ENCODE peak calls at places on chromosome 18, in seven cellular contexts. P, I, C, F, N, H and M are unnamed samples.
A peak's percentile ranks its signal among the peaks of the same experiment; 100 is the strongest.

GRCh38 chr18:48632676-48633257 is 93.9 kb downstream of the CTIF start:
- DNase-seq in P (no peak), I (no peak), C (no peak), F (no peak), N (peak; percentile 30), H (no peak), M (no peak)

GRCh38 chr18:54675076-54675475 is 84.0 kb downstream of the DYNAP start:
- DNase-seq in P (no peak), I (no peak), C (no peak), F (no peak), N (no peak), H (no peak), M (no peak)

GRCh38 chr18:21191596-21192307 is 50.3 kb upstream of the GREB1L start:
- DNase-seq in P (no peak), I (no peak), C (peak; percentile 56), F (peak; percentile 57), N (no peak), H (peak; percentile 80), M (peak; percentile 67)

GRCh38 chr18:45958730-45959129 is 8.4 kb downstream of the EPG5 start:
- DNase-seq in P (no peak), I (no peak), C (no peak), F (no peak), N (no peak), H (no peak), M (peak; percentile 51)

GRCh38 chr18:42001801-42002200 is 46.8 kb downstream of the PIK3C3 start:
- DNase-seq in P (no peak), I (no peak), C (no peak), F (no peak), N (no peak), H (no peak), M (no peak)

GRCh38 chr18:76875390-76876330 is 53.3 kb downstream of the ZNF236 start:
- DNase-seq in P (no peak), I (peak; percentile 51), C (peak; percentile 52), F (peak; percentile 28), N (no peak), H (peak; percentile 67), M (peak; percentile 38)

GRCh38 chr18:63480892-63481291 is 4.1 kb downstream of the SERPINB5 start:
- DNase-seq in P (no peak), I (no peak), C (no peak), F (no peak), N (no peak), H (no peak), M (no peak)

GRCh38 chr18:63186520-63186919 is 133.0 kb downstream of the BCL2 start:
- DNase-seq in P (no peak), I (no peak), C (peak; percentile 62), F (no peak), N (no peak), H (no peak), M (no peak)

GRCh38 chr18:21444465-21445023 is 156.0 kb downstream of the ESCO1 start:
- DNase-seq in P (no peak), I (peak; percentile 36), C (peak; percentile 78), F (peak; percentile 64), N (no peak), H (peak; percentile 67), M (peak; percentile 36)

GRCh38 chr18:79962835-79963657 is 1.4 kb upstream of the HSBP1L1 start:
- DNase-seq in P (no peak), I (no peak), C (no peak), F (no peak), N (no peak), H (no peak), M (no peak)

GRCh38 chr18:3397031-3397750 is 52.8 kb upstream of the TGIF1 start:
- DNase-seq in P (peak; percentile 45), I (no peak), C (no peak), F (no peak), N (no peak), H (no peak), M (no peak)

GRCh38 chr18:78129260-78129659 is 850.4 kb upstream of the SALL3 start:
- DNase-seq in P (no peak), I (no peak), C (no peak), F (no peak), N (no peak), H (no peak), M (no peak)

GRCh38 chr18:27717816-27718215 is 459.1 kb downstream of the CDH2 start:
- DNase-seq in P (no peak), I (no peak), C (no peak), F (no peak), N (no peak), H (no peak), M (no peak)

GRCh38 chr18:48902023-48902855 is 48.5 kb downstream of the SMAD7 start:
- DNase-seq in P (peak; percentile 98), I (no peak), C (peak; percentile 89), F (peak; percentile 22), N (peak; percentile 98), H (peak; percentile 79), M (peak; percentile 95)

GRCh38 chr18:21330122-21330701 is 88.2 kb downstream of the GREB1L start:
- DNase-seq in P (no peak), I (peak; percentile 27), C (peak; percentile 65), F (peak; percentile 59), N (no peak), H (peak; percentile 59), M (peak; percentile 14)

GRCh38 chr18:77207540-77207939 is 42.1 kb upstream of the GALR1 start:
- DNase-seq in P (peak; percentile 87), I (no peak), C (peak; percentile 78), F (peak; percentile 51), N (peak; percentile 89), H (peak; percentile 69), M (peak; percentile 76)

GRCh38 chr18:50275503-50276036 is 5.8 kb downstream of the MBD1 start:
- DNase-seq in P (no peak), I (no peak), C (no peak), F (no peak), N (no peak), H (no peak), M (no peak)

GRCh38 chr18:11908182-11909080 is at the start of gene MPPE1:
- DNase-seq in P (peak; percentile 97), I (no peak), C (peak; percentile 85), F (peak; percentile 48), N (peak; percentile 97), H (peak; percentile 92), M (peak; percentile 65)

DNA sequence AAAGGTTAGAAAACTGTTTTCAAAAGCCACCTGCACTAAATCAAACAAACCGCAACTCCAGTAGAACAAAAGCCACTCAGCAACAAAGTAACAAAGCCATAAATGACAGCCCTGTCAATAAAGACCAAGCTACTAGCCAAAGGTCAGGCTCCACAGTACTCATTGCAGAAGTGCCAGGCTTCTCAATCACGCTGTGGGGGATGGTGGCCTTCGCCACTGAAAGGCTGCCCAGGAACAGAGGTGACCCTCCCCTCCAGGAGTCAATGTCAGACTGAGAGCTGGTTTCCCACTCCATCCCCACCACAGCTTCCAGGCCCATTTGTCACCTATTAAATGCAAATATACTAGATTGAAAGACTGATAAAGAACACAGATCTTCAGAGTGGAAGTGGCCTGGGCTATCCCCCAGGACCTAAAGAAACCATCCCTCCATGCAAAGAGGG is 5.9 kb downstream of the ATP8B1 start:
- DNase-seq in P (peak; percentile 77), I (no peak), C (no peak), F (no peak), N (no peak), H (no peak), M (no peak)
- H3K27ac ChIP-seq in P (no peak overlapping the region), I (peak overlapping the region; percentile 51), C (no peak overlapping the region), F (no peak overlapping the region), N (no peak overlapping the region), H (no peak overlapping the region), M (no peak overlapping the region)

GRCh38 chr18:33664528-33664927 is 86.5 kb downstream of the ASXL3 start:
- DNase-seq in P (no peak), I (no peak), C (no peak), F (no peak), N (no peak), H (no peak), M (no peak)
- H3K27ac ChIP-seq in P (no peak overlapping the region), I (no peak overlapping the region), C (no peak overlapping the region), F (no peak overlapping the region), N (no peak overlapping the region), H (no peak overlapping the region), M (no peak overlapping the region)

GRCh38 chr18:6747646-6748045 is 18.1 kb downstream of the ARHGAP28 start:
- DNase-seq in P (peak; percentile 76), I (no peak), C (peak; percentile 98), F (no peak), N (no peak), H (no peak), M (peak; percentile 97)

GRCh38 chr18:6748241-6748640 is 18.7 kb downstream of the ARHGAP28 start:
- DNase-seq in P (no peak), I (no peak), C (no peak), F (no peak), N (no peak), H (no peak), M (no peak)

GRCh38 chr18:6745504-6746031 is 16.1 kb downstream of the ARHGAP28 start:
- DNase-seq in P (no peak), I (no peak), C (no peak), F (no peak), N (no peak), H (no peak), M (no peak)

GRCh38 chr18:6744816-6745455 is 15.4 kb downstream of the ARHGAP28 start:
- DNase-seq in P (no peak), I (no peak), C (no peak), F (no peak), N (no peak), H (no peak), M (no peak)

DNA sequence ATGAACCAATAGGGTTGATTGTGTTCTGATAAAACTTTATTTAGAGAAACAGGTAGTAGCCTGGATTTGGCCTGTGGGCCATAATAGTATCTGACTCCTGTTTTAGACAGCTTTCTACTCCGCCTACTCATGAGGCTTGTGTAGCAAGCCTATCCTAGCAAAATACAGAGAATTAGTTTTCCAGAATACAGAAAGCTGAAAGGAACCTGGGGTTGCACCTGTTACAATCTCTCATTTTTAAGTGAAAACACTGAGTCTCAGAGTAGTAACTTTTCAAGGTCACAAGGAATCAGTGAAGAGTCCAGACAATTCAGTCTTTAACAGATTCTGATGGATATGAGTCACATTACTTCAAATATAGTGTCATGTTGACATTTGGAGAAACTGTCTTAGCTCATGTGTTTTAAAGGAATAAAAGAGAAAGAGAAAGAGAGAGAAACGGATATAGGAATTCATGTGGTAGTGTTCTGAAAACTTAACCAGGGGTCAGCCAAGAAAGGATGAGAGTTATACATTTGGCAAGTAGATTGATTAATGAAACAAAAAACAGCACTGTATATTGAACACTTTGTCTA is 17.0 kb downstream of the ARHGAP28 start:
- DNase-seq in P (no peak), I (no peak), C (peak; percentile 41), F (no peak), N (no peak), H (no peak), M (no peak)
- H3K27ac ChIP-seq in P (no peak overlapping the region), I (no peak overlapping the region), C (no peak overlapping the region), F (no peak overlapping the region), N (no peak overlapping the region), H (no peak overlapping the region), M (peak overlapping the region; percentile 85)

DNA sequence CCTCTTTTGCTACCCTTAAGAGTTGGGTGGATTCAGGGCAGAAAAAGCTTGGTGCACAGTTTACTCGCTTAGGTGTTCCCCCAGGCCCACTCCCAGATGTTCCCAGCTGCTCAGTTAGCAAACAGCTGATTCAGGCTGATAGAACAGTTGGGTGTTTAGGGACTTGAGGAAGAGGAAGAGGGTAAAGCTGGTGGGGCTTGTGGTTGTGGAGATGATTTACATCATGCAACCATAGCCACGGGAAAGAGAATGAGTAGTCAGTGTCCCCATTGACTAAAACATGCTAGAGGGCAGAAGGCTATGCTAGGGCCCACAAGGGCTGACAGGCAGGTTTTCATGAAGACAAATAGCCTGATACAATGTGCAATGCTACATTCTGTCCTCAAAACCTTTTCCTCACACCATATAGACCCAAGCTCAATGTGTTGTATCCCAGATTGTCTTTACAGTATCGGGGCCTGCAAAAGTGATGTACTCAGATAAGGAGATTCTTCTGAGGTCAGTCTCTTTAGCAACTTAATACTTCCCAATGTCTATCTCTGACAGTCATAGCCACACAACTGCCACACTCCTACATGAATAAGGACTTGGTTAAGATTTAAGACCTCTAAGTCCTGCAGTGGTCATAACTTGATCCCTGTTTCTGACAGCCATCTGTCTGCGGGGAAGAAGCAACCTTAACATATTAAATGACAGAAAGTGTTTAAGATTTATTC is 15.6 kb downstream of the COLEC12 start:
- DNase-seq in P (no peak), I (no peak), C (no peak), F (no peak), N (no peak), H (no peak), M (no peak)
- H3K27ac ChIP-seq in P (no peak overlapping the region), I (no peak overlapping the region), C (no peak overlapping the region), F (no peak overlapping the region), N (no peak overlapping the region), H (no peak overlapping the region), M (no peak overlapping the region)